ENCODE peak calls at places on chromosomes 12 and 14, in nine cellular contexts. U is upper lobe of left lung; S is RWPE2; Z is T-helper 17 cell; M is GM12878; X is right cardiac atrium; C is effector memory CD8-positive, alpha-beta T cell; H is psoas muscle; O is left cardiac atrium. P is an unnamed sample.

GRCh38 chr12:103783744-103784664 is 57.0 kb downstream of the NT5DC3 start:
- ATAC-seq in H (peak), S (peak), M (no peak), X (peak), O (peak), U (no peak), Z (no peak), C (no peak), P (no peak)

GRCh38 chr12:98594050-98594853 is 766 bp downstream of the SLC25A3 start:
- ATAC-seq in H (peak), Z (no peak), U (peak), C (no peak), M (peak), O (peak), X (peak), S (peak), P (peak)

GRCh38 chr12:53869500-53869899 is 69.1 kb upstream of the HOXC13 start:
- ATAC-seq in M (no peak), O (no peak), H (no peak), U (no peak), S (peak), X (no peak), C (no peak), Z (no peak), P (no peak)

GRCh38 chr14:104536942-104537612 is 42.5 kb upstream of the C14orf180 start:
- ATAC-seq in C (no peak), S (peak), X (no peak), Z (no peak), U (no peak), M (no peak), O (peak), H (no peak), P (peak)

GRCh38 chr14:72677664-72678063 is 216.2 kb downstream of the DPF3 start:
- ATAC-seq in U (no peak), O (no peak), S (no peak), Z (no peak), H (peak), C (no peak), X (no peak), M (no peak), P (no peak)

GRCh38 chr12:3728686-3729085 is 24.2 kb downstream of the CRACR2A start:
- ATAC-seq in H (peak), M (no peak), X (no peak), C (peak), S (no peak), U (peak), Z (peak), O (peak), P (no peak)

GRCh38 chr12:74963867-74964331 is 245.7 kb downstream of the KCNC2 start:
- ATAC-seq in S (no peak), O (no peak), H (no peak), X (no peak), Z (no peak), C (no peak), M (peak), U (peak), P (no peak)

GRCh38 chr12:108457006-108457733 is 57.9 kb upstream of the FICD start:
- ATAC-seq in X (peak), S (peak), Z (no peak), O (peak), M (peak), H (peak), C (peak), U (peak), P (peak)

GRCh38 chr14:96109956-96110355 is 70.8 kb downstream of the C14orf132 start:
- ATAC-seq in C (no peak), M (no peak), Z (no peak), U (no peak), X (no peak), S (no peak), O (no peak), H (no peak), P (no peak)

GRCh38 chr12:1470051-1470450 is 124.3 kb downstream of the FBXL14 start:
- ATAC-seq in S (no peak), X (peak), Z (no peak), O (peak), H (no peak), M (no peak), U (no peak), C (no peak), P (no peak)

GRCh38 chr14:52033131-52033642 is 35.7 kb downstream of the NID2 start:
- ATAC-seq in M (no peak), C (no peak), Z (no peak), H (no peak), S (peak), X (no peak), O (peak), U (peak), P (no peak)

GRCh38 chr12:69044887-69045286 is 111.9 kb upstream of the CPM start:
- ATAC-seq in X (no peak), U (no peak), O (no peak), M (no peak), H (no peak), Z (no peak), C (no peak), S (peak), P (peak)

GRCh38 chr12:110931315-110931728 is 10.9 kb upstream of the MYL2 start:
- ATAC-seq in O (peak), H (peak), C (no peak), S (no peak), X (peak), Z (no peak), M (no peak), U (no peak), P (no peak)

P was measured in esophagus mucosa.